ENCODE peak calls at places on chromosome 14, in six cellular contexts. X is OCI-LY7, E is PC-3, S is neural progenitor cell, M is HCT116, T is MM.1S. U is an unnamed sample.

GRCh38 chr14:52878469-52878868 is 72.4 kb downstream of the FERMT2 start:
- DNase-seq in X (no peak), E (no peak), S (no peak), M (no peak), T (no peak), U (no peak)

GRCh38 chr14:67562025-67562775 is 29.1 kb downstream of the PLEKHH1 start:
- DNase-seq in X (no peak), E (no peak), S (no peak), M (no peak), T (no peak), U (no peak)

GRCh38 chr14:64958201-64958600 is 13.9 kb downstream of the RAB15 start:
- DNase-seq in X (no peak), E (no peak), S (no peak), M (no peak), T (no peak), U (no peak)

GRCh38 chr14:84272290-84272721 is 1257.6 kb upstream of the FLRT2 start:
- DNase-seq in X (no peak), E (no peak), S (no peak), M (no peak), T (no peak), U (no peak)

GRCh38 chr14:94022532-94023411 is 3.4 kb upstream of the OTUB2 start:
- DNase-seq in X (no peak), E (no peak), S (peak; percentile 64), M (no peak), T (no peak), U (no peak)

GRCh38 chr14:61147898-61148549 is 133.1 kb downstream of the TMEM30B start:
- DNase-seq in X (no peak), E (peak; percentile 99), S (peak; percentile 28), M (peak; percentile 89), T (no peak), U (no peak)

GRCh38 chr14:30034049-30034635 is 106.5 kb upstream of the PRKD1 start:
- DNase-seq in X (no peak), E (no peak), S (peak; percentile 30), M (no peak), T (no peak), U (no peak)

GRCh38 chr14:39762576-39763401 is 330.6 kb upstream of the FBXO33 start:
- DNase-seq in X (peak; percentile 78), E (no peak), S (no peak), M (no peak), T (peak; percentile 53), U (no peak)

GRCh38 chr14:94752575-94752974 is 17.3 kb downstream of the GSC start:
- DNase-seq in X (no peak), E (no peak), S (no peak), M (no peak), T (no peak), U (no peak)

GRCh38 chr14:24234095-24235020 is 1.6 kb downstream of the GMPR2 start:
- DNase-seq in X (no peak), E (no peak), S (no peak), M (no peak), T (no peak), U (no peak)

GRCh38 chr14:72142328-72142727 is 210.1 kb downstream of the RGS6 start:
- DNase-seq in X (no peak), E (no peak), S (no peak), M (no peak), T (no peak), U (no peak)

GRCh38 chr14:68857671-68858070 is 64.8 kb upstream of the ZFP36L1 start:
- DNase-seq in X (no peak), E (no peak), S (no peak), M (no peak), T (no peak), U (no peak)

GRCh38 chr14:54778618-54779017 is 124.0 kb downstream of the GCH1 start:
- DNase-seq in X (no peak), E (no peak), S (no peak), M (no peak), T (no peak), U (no peak)

GRCh38 chr14:30357791-30358190 is 201.2 kb upstream of the G2E3 start:
- DNase-seq in X (no peak), E (no peak), S (no peak), M (no peak), T (no peak), U (no peak)

GRCh38 chr14:68379510-68380303 is 413.2 kb downstream of the ZFP36L1 start:
- DNase-seq in X (no peak), E (peak; percentile 98), S (no peak), M (no peak), T (no peak), U (no peak)

GRCh38 chr14:68949236-68949965 is 29.7 kb downstream of the ACTN1 start:
- DNase-seq in X (no peak), E (no peak), S (no peak), M (no peak), T (no peak), U (no peak)

GRCh38 chr14:54920052-54920451 is 17.4 kb upstream of the GCH1 start:
- DNase-seq in X (no peak), E (no peak), S (no peak), M (no peak), T (no peak), U (no peak)

GRCh38 chr14:48826058-48826457 is 760.1 kb downstream of the RPS29 start:
- DNase-seq in X (no peak), E (peak; percentile 14), S (no peak), M (no peak), T (no peak), U (no peak)
- H2AFZ ChIP-seq in X (no peak overlapping the region), E (no peak overlapping the region), S (no peak overlapping the region), M (no peak overlapping the region), T (no peak overlapping the region), U (no peak overlapping the region)

DNA sequence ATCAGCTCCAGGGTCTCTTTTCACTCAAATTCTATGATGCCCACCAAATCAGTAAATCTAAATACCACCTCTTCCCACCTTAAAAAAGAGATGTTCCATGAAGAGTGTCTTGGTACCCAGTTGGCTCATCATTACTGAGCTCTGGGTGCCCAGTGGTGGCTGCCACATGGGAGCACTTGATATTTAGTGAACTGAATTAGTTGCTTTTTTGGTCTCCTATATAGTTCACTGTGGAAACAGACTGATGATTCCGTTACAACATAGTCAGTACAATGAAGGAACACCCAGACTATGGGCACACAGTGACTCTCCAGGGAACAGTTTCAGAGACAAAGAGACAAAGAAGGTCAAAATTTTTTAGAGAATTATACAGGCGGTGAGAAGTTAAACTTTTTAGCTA is 14.7 kb upstream of the YY1 start:
- DNase-seq in X (no peak), E (no peak), S (no peak), M (no peak), T (no peak), U (no peak)
- TF ChIP-seq EZH2phosphoT487 in X (no peak), E (no peak), S (no peak), M (no peak), T (no peak), U (no peak)

GRCh38 chr14:22978873-22979671 is 3.3 kb downstream of the AJUBA start:
- DNase-seq in X (no peak), E (peak; percentile 32), S (no peak), M (no peak), T (no peak), U (peak; percentile 46)

GRCh38 chr14:22979748-22980392 is 2.5 kb downstream of the AJUBA start:
- DNase-seq in X (no peak), E (no peak), S (no peak), M (no peak), T (no peak), U (no peak)

GRCh38 chr14:22982013-22982476 is 306 bp downstream of the AJUBA start:
- DNase-seq in X (no peak), E (no peak), S (no peak), M (no peak), T (no peak), U (no peak)

GRCh38 chr14:22981090-22982012 is 1.0 kb downstream of the AJUBA start:
- DNase-seq in X (no peak), E (peak; percentile 43), S (peak; percentile 57), M (no peak), T (no peak), U (peak; percentile 60)

DNA sequence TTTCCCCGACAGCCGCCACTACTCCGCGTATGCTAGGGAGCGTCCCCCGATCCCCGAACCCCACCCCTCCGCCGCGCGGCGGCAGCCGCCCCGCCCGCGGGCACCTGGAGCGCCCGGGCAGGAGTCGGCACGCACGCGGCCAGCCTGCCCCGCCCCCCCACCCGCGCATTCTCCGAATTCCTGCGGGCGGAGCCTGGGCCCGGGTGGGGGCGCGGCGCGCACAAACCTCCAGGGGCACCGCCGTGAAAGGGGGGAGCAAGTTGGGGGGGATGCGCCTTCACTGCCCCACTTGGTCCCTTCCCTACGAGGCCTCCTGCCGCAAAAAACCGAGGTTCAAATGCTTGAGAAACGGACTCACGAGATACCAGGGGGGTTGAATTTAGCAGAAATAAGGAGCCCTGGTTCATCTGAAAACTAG is 1.7 kb downstream of the AJUBA start:
- DNase-seq in X (no peak), E (peak; percentile 78), S (peak; percentile 87), M (no peak), T (no peak), U (peak; percentile 85)
- TF ChIP-seq CTCF in X (no peak), E (no peak), S (no peak), M (no peak), T (no peak), U (no peak)

GRCh38 chr14:85634205-85634604 is 104.3 kb downstream of the FLRT2 start:
- DNase-seq in X (no peak), E (no peak), S (no peak), M (no peak), T (peak; percentile 13), U (no peak)
- H2AFZ ChIP-seq in X (no peak overlapping the region), E (no peak overlapping the region), S (no peak overlapping the region), M (no peak overlapping the region), T (no peak overlapping the region), U (no peak overlapping the region)

GRCh38 chr14:103680491-103681231 is 34.6 kb downstream of the XRCC3 start:
- DNase-seq in X (no peak), E (no peak), S (no peak), M (no peak), T (no peak), U (no peak)

GRCh38 chr14:103679351-103679750 is 35.9 kb downstream of the XRCC3 start:
- DNase-seq in X (peak; percentile 69), E (peak; percentile 23), S (peak; percentile 51), M (peak; percentile 3), T (no peak), U (no peak)

GRCh38 chr14:103675957-103676356 is 39.3 kb downstream of the XRCC3 start:
- DNase-seq in X (no peak), E (no peak), S (no peak), M (no peak), T (no peak), U (no peak)

DNA sequence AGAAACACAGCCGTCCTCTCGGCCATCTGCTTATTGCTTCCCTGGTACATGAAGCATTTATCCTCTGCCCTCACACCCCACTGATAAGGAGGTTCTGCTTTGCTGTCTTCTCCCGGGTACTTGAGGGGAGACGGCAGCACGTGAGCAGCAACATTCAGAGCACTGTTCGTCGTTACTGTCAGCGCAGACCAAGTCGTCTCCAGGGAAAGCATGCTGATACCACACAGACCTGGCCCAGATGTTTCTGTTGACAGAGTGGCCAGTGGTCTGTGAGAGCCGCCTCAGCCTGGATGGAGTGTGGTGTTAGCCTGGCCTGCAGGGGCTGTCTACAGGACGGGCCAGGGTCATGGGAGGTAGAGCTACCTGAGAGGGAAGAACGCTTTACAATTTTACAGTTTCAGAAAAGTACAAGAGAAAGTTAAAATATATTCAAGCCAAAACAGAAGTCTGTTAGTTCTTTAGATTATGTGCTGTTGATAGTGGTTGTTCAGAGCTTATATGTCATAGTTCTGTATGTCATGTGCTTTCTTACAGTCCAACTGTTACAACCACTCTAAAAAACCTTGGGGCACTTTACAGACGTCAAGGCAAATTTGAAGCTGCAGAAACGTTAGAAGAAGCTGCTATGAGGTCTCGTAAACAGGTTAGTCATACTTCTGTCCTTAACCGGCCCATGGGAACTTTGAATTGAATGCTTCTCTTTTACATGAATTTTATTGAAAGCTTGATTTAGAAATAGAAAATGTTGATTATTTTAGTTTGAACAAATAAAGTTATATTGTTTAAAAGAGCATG is 38.2 kb downstream of the XRCC3 start:
- DNase-seq in X (no peak), E (peak; percentile 51), S (no peak), M (no peak), T (no peak), U (no peak)
- TF ChIP-seq EZH2phosphoT487 in X (no peak), E (no peak), S (no peak), M (no peak), T (no peak), U (no peak)

U was measured in hepatocyte.